ENCODE peak calls at places on chromosomes 11 and 22, in nine cellular contexts. D is GM12878, H is lower lobe of right lung, P is left lung, Y is heart right ventricle, W is HepG2, S is body of pancreas, V is RWPE2, I is heart left ventricle. R is an unnamed sample.
A peak's percentile ranks its signal among the peaks of the same experiment; 100 is the strongest.

GRCh38 chr11:115244758-115245157 is 259.5 kb downstream of the CADM1 start:
- ATAC-seq in D (no peak), H (no peak), P (no peak), Y (no peak), W (no peak), S (no peak), V (no peak), I (no peak), R (no peak)

GRCh38 chr11:8059571-8060011 is 21.4 kb upstream of the TUB start:
- ATAC-seq in D (no peak), H (no peak), P (no peak), Y (no peak), W (no peak), S (no peak), V (no peak), I (no peak), R (no peak)

GRCh38 chr11:72781063-72781312 is 12.9 kb downstream of the STARD10 start:
- ATAC-seq in D (no peak), H (peak; percentile 54), P (peak; percentile 16), Y (peak; percentile 2), W (no peak), S (peak; percentile 43), V (peak; percentile 17), I (no peak), R (peak; percentile 12)

GRCh38 chr22:47283616-47284270 is 521.3 kb downstream of the TBC1D22A start:
- ATAC-seq in D (no peak), H (no peak), P (no peak), Y (no peak), W (no peak), S (no peak), V (no peak), I (no peak), R (no peak)

GRCh38 chr11:46741600-46742484 is 22.8 kb downstream of the F2 start:
- ATAC-seq in D (no peak), H (no peak), P (no peak), Y (no peak), W (peak; percentile 2), S (no peak), V (no peak), I (peak; percentile 38), R (no peak)

GRCh38 chr11:67523556-67524479 is 572 bp upstream of the CABP2 start:
- ATAC-seq in D (no peak), H (no peak), P (no peak), Y (no peak), W (peak; percentile 24), S (no peak), V (peak; percentile 33), I (no peak), R (no peak)

GRCh38 chr11:116930586-116930985 is 93.2 kb upstream of the APOA1 start:
- ATAC-seq in D (no peak), H (no peak), P (peak; percentile 23), Y (no peak), W (peak; percentile 15), S (no peak), V (no peak), I (no peak), R (no peak)

GRCh38 chr11:83241291-83241946 is 44.7 kb downstream of the CCDC90B start:
- ATAC-seq in D (peak; percentile 82), H (peak; percentile 86), P (peak; percentile 97), Y (no peak), W (peak; percentile 96), S (peak; percentile 88), V (peak; percentile 94), I (peak; percentile 62), R (no peak)

GRCh38 chr22:36339171-36340065 is 48.3 kb downstream of the MYH9 start:
- ATAC-seq in D (no peak), H (no peak), P (no peak), Y (no peak), W (no peak), S (no peak), V (peak; percentile 24), I (no peak), R (peak; percentile 25)

GRCh38 chr11:102971766-102972165 is 16.2 kb upstream of the MMP13 start:
- ATAC-seq in D (no peak), H (no peak), P (no peak), Y (no peak), W (no peak), S (no peak), V (no peak), I (no peak), R (no peak)

GRCh38 chr11:70440206-70440605 is 41.9 kb downstream of the CTTN start:
- ATAC-seq in D (no peak), H (no peak), P (no peak), Y (no peak), W (no peak), S (no peak), V (no peak), I (no peak), R (no peak)

GRCh38 chr11:123532131-123532530 is 102.1 kb downstream of the GRAMD1B start:
- ATAC-seq in D (no peak), H (no peak), P (no peak), Y (peak; percentile 51), W (no peak), S (no peak), V (no peak), I (peak; percentile 48), R (no peak)

GRCh38 chr11:27938011-27938410 is 169.9 kb downstream of the KIF18A start:
- ATAC-seq in D (no peak), H (no peak), P (no peak), Y (no peak), W (no peak), S (no peak), V (no peak), I (no peak), R (no peak)

GRCh38 chr11:27930946-27931345 is 177.0 kb downstream of the KIF18A start:
- ATAC-seq in D (no peak), H (no peak), P (no peak), Y (no peak), W (no peak), S (no peak), V (no peak), I (no peak), R (no peak)

GRCh38 chr11:27934830-27935145 is 173.2 kb downstream of the KIF18A start:
- ATAC-seq in D (no peak), H (no peak), P (no peak), Y (no peak), W (no peak), S (no peak), V (peak; percentile 88), I (peak; percentile 37), R (no peak)

GRCh38 chr11:27933992-27934829 is 173.7 kb downstream of the KIF18A start:
- ATAC-seq in D (no peak), H (no peak), P (no peak), Y (no peak), W (no peak), S (no peak), V (peak; percentile 83), I (no peak), R (no peak)
- H3K27ac ChIP-seq in D (no peak overlapping the region), H (no peak overlapping the region), P (no peak overlapping the region), Y (no peak overlapping the region), W (no peak overlapping the region), S (no peak overlapping the region), V (peak overlapping the region; percentile 99), I (no peak overlapping the region), R (no peak overlapping the region)

GRCh38 chr11:93704237-93704636 is 37.1 kb downstream of the TAF1D start:
- ATAC-seq in D (no peak), H (no peak), P (no peak), Y (no peak), W (no peak), S (no peak), V (no peak), I (no peak), R (no peak)
- TF ChIP-seq CTCF in D (no peak), H (no peak), P (no peak), Y (no peak), W (peak; percentile 3), S (no peak), V (no peak), I (no peak), R (no peak)

GRCh38 chr22:39511226-39511625 is 9.1 kb upstream of the ATF4 start:
- ATAC-seq in D (no peak), H (no peak), P (no peak), Y (no peak), W (no peak), S (no peak), V (no peak), I (no peak), R (no peak)

GRCh38 chr22:39512026-39512425 is 8.3 kb upstream of the ATF4 start:
- ATAC-seq in D (no peak), H (no peak), P (no peak), Y (no peak), W (no peak), S (no peak), V (no peak), I (peak; percentile 17), R (no peak)

GRCh38 chr22:39513791-39514190 is 6.6 kb upstream of the ATF4 start:
- ATAC-seq in D (no peak), H (no peak), P (no peak), Y (no peak), W (no peak), S (no peak), V (no peak), I (peak; percentile 25), R (no peak)

GRCh38 chr22:39508393-39508792 is 6.3 kb downstream of the MIEF1 start:
- ATAC-seq in D (no peak), H (no peak), P (no peak), Y (no peak), W (no peak), S (no peak), V (no peak), I (no peak), R (no peak)

GRCh38 chr22:39510529-39511149 is 8.5 kb downstream of the MIEF1 start:
- ATAC-seq in D (no peak), H (no peak), P (no peak), Y (no peak), W (no peak), S (no peak), V (no peak), I (no peak), R (no peak)
- H3K27me3 ChIP-seq in D (no peaks in the 10 kb centered on the region), H (no peaks in the 10 kb centered on the region), P (no peaks in the 10 kb centered on the region), Y (no peaks in the 10 kb centered on the region), W (no peaks in the 10 kb centered on the region), S (no peaks in the 10 kb centered on the region), V (no peaks in the 10 kb centered on the region), I (no peaks in the 10 kb centered on the region), R (no peaks in the 10 kb centered on the region)

GRCh38 chr11:44212128-44212527 is 97.8 kb downstream of the ALX4 start:
- ATAC-seq in D (no peak), H (no peak), P (no peak), Y (no peak), W (no peak), S (no peak), V (no peak), I (no peak), R (no peak)

GRCh38 chr11:44207292-44207691 is 102.6 kb downstream of the ALX4 start:
- ATAC-seq in D (no peak), H (no peak), P (no peak), Y (no peak), W (no peak), S (no peak), V (no peak), I (no peak), R (no peak)

GRCh38 chr11:44205836-44206235 is 104.1 kb downstream of the ALX4 start:
- ATAC-seq in D (no peak), H (no peak), P (no peak), Y (no peak), W (no peak), S (no peak), V (no peak), I (no peak), R (no peak)

GRCh38 chr11:44205358-44205757 is 104.6 kb downstream of the ALX4 start:
- ATAC-seq in D (no peak), H (no peak), P (no peak), Y (no peak), W (no peak), S (no peak), V (no peak), I (no peak), R (no peak)

GRCh38 chr11:44208976-44209603 is 100.8 kb downstream of the ALX4 start:
- ATAC-seq in D (no peak), H (no peak), P (no peak), Y (no peak), W (no peak), S (no peak), V (no peak), I (no peak), R (no peak)
- H3K27ac ChIP-seq in D (no peak overlapping the region), H (no peak overlapping the region), P (no peak overlapping the region), Y (no peak overlapping the region), W (no peak overlapping the region), S (no peak overlapping the region), V (no peak overlapping the region), I (no peak overlapping the region), R (no peak overlapping the region)

R was measured in gastroesophageal sphincter.